ENCODE peak calls at places on chromosomes 6 and 20, in nine cellular contexts. T is ecto neural progenitor cell; N is mucosa of descending colon; J is RWPE1; G is activated naive CD4-positive, alpha-beta T cell; M is stimulated activated CD4-positive, alpha-beta T cell treated with anti-CD3 and anti-CD28 coated beads, Interleukin-1b, Interleukin-23, amount 100 ng/mL, for 24 hours; Q is left ventricle myocardium superior; P is activated T-cell treated with anti-CD3 and anti-CD28 coated beads, Interleukin-2, amount 50 U/mL, for 4 hours; D is effector memory CD4-positive, alpha-beta T cell. Y is an unnamed sample.
A peak's percentile ranks its signal among the peaks of the same experiment; 100 is the strongest.

GRCh38 chr6:154236646-154237236 is 119.9 kb downstream of the IPCEF1 start:
- DNase-seq in T (no peak), N (no peak), J (no peak), G (no peak), M (no peak), Q (no peak), P (no peak), D (no peak), Y (no peak)

GRCh38 chr6:45126033-45126432 is 202.1 kb upstream of the RUNX2 start:
- DNase-seq in T (no peak), N (no peak), J (no peak), G (no peak), M (no peak), Q (no peak), P (no peak), D (no peak), Y (no peak)

GRCh38 chr6:119602215-119603178 is 252.9 kb upstream of the MAN1A1 start:
- DNase-seq in T (no peak), N (no peak), J (peak; percentile 76), G (no peak), M (no peak), Q (no peak), P (no peak), D (no peak), Y (no peak)

GRCh38 chr6:168456907-168457771 is 16.2 kb downstream of the SMOC2 start:
- DNase-seq in T (no peak), N (no peak), J (no peak), G (no peak), M (no peak), Q (no peak), P (no peak), D (no peak), Y (no peak)

GRCh38 chr6:36755435-36756348 is 58.1 kb downstream of the RAB44 start:
- DNase-seq in T (no peak), N (no peak), J (peak; percentile 49), G (peak; percentile 32), M (peak; percentile 58), Q (no peak), P (peak; percentile 58), D (peak; percentile 80), Y (no peak)

GRCh38 chr6:52027699-52028098 is 59.7 kb downstream of the PKHD1 start:
- DNase-seq in T (no peak), N (no peak), J (no peak), G (no peak), M (no peak), Q (no peak), P (no peak), D (no peak), Y (no peak)

GRCh38 chr6:9126845-9127560 is 691.7 kb upstream of the SLC35B3 start:
- DNase-seq in T (no peak), N (no peak), J (peak; percentile 65), G (no peak), M (no peak), Q (no peak), P (no peak), D (no peak), Y (no peak)

GRCh38 chr6:147642458-147642857 is 134.0 kb downstream of the SAMD5 start:
- DNase-seq in T (no peak), N (no peak), J (no peak), G (no peak), M (no peak), Q (no peak), P (no peak), D (no peak), Y (peak; percentile 50)

GRCh38 chr6:88908598-88909548 is 54.5 kb downstream of the RNGTT start:
- DNase-seq in T (no peak), N (no peak), J (no peak), G (no peak), M (no peak), Q (peak; percentile 43), P (no peak), D (no peak), Y (no peak)

GRCh38 chr6:147141690-147142308 is 62.4 kb upstream of the STXBP5 start:
- DNase-seq in T (no peak), N (no peak), J (peak; percentile 15), G (no peak), M (no peak), Q (no peak), P (no peak), D (no peak), Y (no peak)

GRCh38 chr6:156881687-156882629 is 104.8 kb downstream of the ARID1B start:
- DNase-seq in T (no peak), N (no peak), J (no peak), G (no peak), M (no peak), Q (peak; percentile 34), P (no peak), D (no peak), Y (no peak)

GRCh38 chr20:49904440-49905214 is 10.7 kb downstream of the SPATA2 start:
- DNase-seq in T (no peak), N (no peak), J (no peak), G (no peak), M (no peak), Q (no peak), P (no peak), D (no peak), Y (no peak)

GRCh38 chr6:3630258-3630828 is 121.2 kb downstream of the PXDC1 start:
- DNase-seq in T (no peak), N (no peak), J (no peak), G (no peak), M (no peak), Q (no peak), P (no peak), D (no peak), Y (no peak)

GRCh38 chr20:60054716-60055371 is 96.6 kb downstream of the CDH26 start:
- DNase-seq in T (peak; percentile 26), N (no peak), J (no peak), G (no peak), M (no peak), Q (no peak), P (no peak), D (no peak), Y (no peak)

Y was measured in smooth muscle cell of the brain vasculature.